ENCODE peak calls at places on chromosomes 13 and 19, in six cellular contexts. One of them, this sample, is unnamed.

GRCh38 chr13:60412909-60413616 is 16.0 kb downstream of the TDRD3 start:
- DNase-seq in kidney tubule cell: no peak
- DNase-seq in omental fat pad: no peak
- DNase-seq in upper lobe of right lung: no peak
- DNase-seq in tibial nerve: no peak
- DNase-seq in ELR: no peak
- DNase-seq in this sample: no peak

GRCh38 chr19:52270266-52270885 is 989 bp downstream of the ZNF766 start:
- DNase-seq in omental fat pad: no peak
- DNase-seq in tibial nerve: no peak
- DNase-seq in ELR: peak; percentile 35
- DNase-seq in kidney tubule cell: peak; percentile 18
- DNase-seq in upper lobe of right lung: no peak
- DNase-seq in this sample: peak; percentile 52

GRCh38 chr13:95652821-95653220 is 8.3 kb upstream of the DZIP1 start:
- DNase-seq in kidney tubule cell: no peak
- DNase-seq in tibial nerve: no peak
- DNase-seq in ELR: no peak
- DNase-seq in omental fat pad: no peak
- DNase-seq in upper lobe of right lung: no peak
- DNase-seq in this sample: no peak

GRCh38 chr13:42836930-42837329 is 55.5 kb downstream of the FAM216B start:
- DNase-seq in ELR: peak; percentile 53
- DNase-seq in kidney tubule cell: peak; percentile 71
- DNase-seq in upper lobe of right lung: no peak
- DNase-seq in omental fat pad: no peak
- DNase-seq in tibial nerve: no peak
- DNase-seq in this sample: no peak

GRCh38 chr13:24308068-24308445 is 1.3 kb upstream of the C1QTNF9 start:
- DNase-seq in tibial nerve: no peak
- DNase-seq in kidney tubule cell: no peak
- DNase-seq in upper lobe of right lung: no peak
- DNase-seq in ELR: no peak
- DNase-seq in omental fat pad: no peak
- DNase-seq in this sample: no peak

GRCh38 chr13:25286308-25286968 is 850 bp downstream of the MTMR6 start:
- DNase-seq in kidney tubule cell: peak; percentile 67
- DNase-seq in omental fat pad: no peak
- DNase-seq in tibial nerve: no peak
- DNase-seq in ELR: peak; percentile 72
- DNase-seq in upper lobe of right lung: no peak
- DNase-seq in this sample: peak; percentile 69

GRCh38 chr13:25210842-25211241 is 38.8 kb upstream of the AMER2 start:
- DNase-seq in tibial nerve: no peak
- DNase-seq in ELR: no peak
- DNase-seq in kidney tubule cell: no peak
- DNase-seq in omental fat pad: no peak
- DNase-seq in upper lobe of right lung: no peak
- DNase-seq in this sample: no peak

GRCh38 chr13:78239681-78240080 is 321.1 kb upstream of the EDNRB start:
- DNase-seq in ELR: peak; percentile 44
- DNase-seq in upper lobe of right lung: no peak
- DNase-seq in omental fat pad: no peak
- DNase-seq in tibial nerve: no peak
- DNase-seq in kidney tubule cell: peak; percentile 35
- DNase-seq in this sample: no peak

GRCh38 chr13:79645569-79645968 is 164.6 kb downstream of the NDFIP2 start:
- DNase-seq in kidney tubule cell: no peak
- DNase-seq in tibial nerve: no peak
- DNase-seq in upper lobe of right lung: no peak
- DNase-seq in ELR: no peak
- DNase-seq in omental fat pad: no peak
- DNase-seq in this sample: no peak

GRCh38 chr19:294819-295686 is 3.9 kb upstream of the PLPP2 start:
- DNase-seq in upper lobe of right lung: peak; percentile 77
- DNase-seq in kidney tubule cell: peak; percentile 31
- DNase-seq in ELR: peak; percentile 45
- DNase-seq in tibial nerve: no peak
- DNase-seq in omental fat pad: no peak
- DNase-seq in this sample: peak; percentile 23

GRCh38 chr13:110618167-110618566 is 2.8 kb downstream of the NAXD start:
- DNase-seq in kidney tubule cell: no peak
- DNase-seq in omental fat pad: no peak
- DNase-seq in upper lobe of right lung: no peak
- DNase-seq in tibial nerve: no peak
- DNase-seq in ELR: no peak
- DNase-seq in this sample: no peak

GRCh38 chr13:23325191-23325590 is 108.3 kb downstream of the SACS start:
- DNase-seq in upper lobe of right lung: no peak
- DNase-seq in kidney tubule cell: no peak
- DNase-seq in ELR: no peak
- DNase-seq in omental fat pad: no peak
- DNase-seq in tibial nerve: no peak
- DNase-seq in this sample: no peak

GRCh38 chr13:22915442-22916082 is 265.2 kb upstream of the SGCG start:
- DNase-seq in ELR: peak; percentile 5
- DNase-seq in upper lobe of right lung: peak; percentile 81
- DNase-seq in tibial nerve: no peak
- DNase-seq in kidney tubule cell: peak; percentile 70
- DNase-seq in omental fat pad: no peak
- DNase-seq in this sample: no peak

GRCh38 chr19:46076951-46077814 is 36.4 kb upstream of the IGFL4 start:
- DNase-seq in ELR: peak; percentile 89
- DNase-seq in upper lobe of right lung: no peak
- DNase-seq in omental fat pad: no peak
- DNase-seq in kidney tubule cell: peak; percentile 75
- DNase-seq in tibial nerve: no peak
- DNase-seq in this sample: peak; percentile 89

GRCh38 chr19:33133438-33134031 is 1.6 kb downstream of the WDR88 start:
- DNase-seq in kidney tubule cell: no peak
- DNase-seq in ELR: no peak
- DNase-seq in tibial nerve: no peak
- DNase-seq in omental fat pad: no peak
- DNase-seq in upper lobe of right lung: no peak
- DNase-seq in this sample: no peak

GRCh38 chr13:44340508-44340907 is 33.1 kb upstream of the SERP2 start:
- DNase-seq in upper lobe of right lung: no peak
- DNase-seq in tibial nerve: no peak
- DNase-seq in omental fat pad: no peak
- DNase-seq in kidney tubule cell: no peak
- DNase-seq in ELR: no peak
- DNase-seq in this sample: no peak

GRCh38 chr19:46466536-46467199 is 4.7 kb downstream of the PNMA8A start:
- DNase-seq in tibial nerve: no peak
- DNase-seq in kidney tubule cell: peak; percentile 24
- DNase-seq in omental fat pad: no peak
- DNase-seq in ELR: peak; percentile 74
- DNase-seq in upper lobe of right lung: peak; percentile 26
- DNase-seq in this sample: peak; percentile 19

GRCh38 chr13:94710881-94711560 is 1.3 kb downstream of the SOX21 start:
- DNase-seq in ELR: no peak
- DNase-seq in upper lobe of right lung: peak; percentile 63
- DNase-seq in kidney tubule cell: peak; percentile 25
- DNase-seq in tibial nerve: no peak
- DNase-seq in omental fat pad: no peak
- DNase-seq in this sample: no peak

GRCh38 chr13:42807866-42808265 is 26.5 kb downstream of the FAM216B start:
- DNase-seq in omental fat pad: no peak
- DNase-seq in ELR: peak; percentile 87
- DNase-seq in upper lobe of right lung: no peak
- DNase-seq in kidney tubule cell: peak; percentile 67
- DNase-seq in tibial nerve: no peak
- DNase-seq in this sample: peak; percentile 11

GRCh38 chr19:33868821-33869412 is 72.2 kb downstream of the KCTD15 start:
- DNase-seq in omental fat pad: no peak
- DNase-seq in kidney tubule cell: peak; percentile 34
- DNase-seq in ELR: peak; percentile 26
- DNase-seq in upper lobe of right lung: no peak
- DNase-seq in tibial nerve: no peak
- DNase-seq in this sample: no peak

GRCh38 chr13:96223231-96223630 is 133.3 kb downstream of the HS6ST3 start:
- DNase-seq in omental fat pad: no peak
- DNase-seq in ELR: no peak
- DNase-seq in kidney tubule cell: no peak
- DNase-seq in tibial nerve: no peak
- DNase-seq in upper lobe of right lung: no peak
- DNase-seq in this sample: no peak

GRCh38 chr13:92429231-92429630 is 797.4 kb upstream of the GPC6 start:
- DNase-seq in ELR: no peak
- DNase-seq in kidney tubule cell: no peak
- DNase-seq in omental fat pad: no peak
- DNase-seq in tibial nerve: no peak
- DNase-seq in upper lobe of right lung: no peak
- DNase-seq in this sample: no peak

This sample was measured in RKO.